ENCODE peak calls at places on chromosomes 16 and 17, in four cellular contexts. One of them, this sample, is unnamed.

GRCh38 chr16:20799599-20799998 is 6.7 kb downstream of the ERI2 start:
- DNase-seq in GM23248: peak; percentile 72
- DNase-seq in tibial artery: no peak
- DNase-seq in A549: no peak
- DNase-seq in this sample: no peak

GRCh38 chr16:50478021-50478772 is 70.0 kb upstream of the NKD1 start:
- DNase-seq in GM23248: no peak
- DNase-seq in A549: no peak
- DNase-seq in tibial artery: no peak
- DNase-seq in this sample: no peak

GRCh38 chr16:48834576-48834975 is 224.6 kb upstream of the N4BP1 start:
- DNase-seq in tibial artery: no peak
- DNase-seq in A549: no peak
- DNase-seq in GM23248: no peak
- DNase-seq in this sample: no peak

GRCh38 chr16:16857603-16858283 is 478.8 kb downstream of the NPIPA7 start:
- DNase-seq in GM23248: peak; percentile 28
- DNase-seq in tibial artery: no peak
- DNase-seq in A549: peak; percentile 63
- DNase-seq in this sample: no peak

GRCh38 chr16:57444711-57445110 is 2.5 kb downstream of the CIAPIN1 start:
- DNase-seq in GM23248: peak; percentile 89
- DNase-seq in tibial artery: no peak
- DNase-seq in A549: no peak
- DNase-seq in this sample: no peak

GRCh38 chr16:61993076-61993475 is 43.2 kb downstream of the CDH8 start:
- DNase-seq in tibial artery: no peak
- DNase-seq in GM23248: no peak
- DNase-seq in A549: no peak
- DNase-seq in this sample: no peak

GRCh38 chr17:8420041-8420934 is 15.4 kb upstream of the NDEL1 start:
- DNase-seq in A549: no peak
- DNase-seq in GM23248: peak; percentile 59
- DNase-seq in tibial artery: no peak
- DNase-seq in this sample: no peak

GRCh38 chr16:53789159-53789558 is 85.2 kb downstream of the FTO start:
- DNase-seq in A549: no peak
- DNase-seq in tibial artery: no peak
- DNase-seq in GM23248: peak; percentile 93
- DNase-seq in this sample: no peak

GRCh38 chr17:7238418-7239090 is 703 bp downstream of the PHF23 start:
- DNase-seq in tibial artery: no peak
- DNase-seq in GM23248: peak; percentile 56
- DNase-seq in A549: peak; percentile 65
- DNase-seq in this sample: no peak

GRCh38 chr17:39170051-39170450 is 4.1 kb upstream of the ARL5C start:
- DNase-seq in A549: no peak
- DNase-seq in tibial artery: no peak
- DNase-seq in GM23248: no peak
- DNase-seq in this sample: no peak

GRCh38 chr16:83899272-83899897 is 470 bp downstream of the MLYCD start:
- DNase-seq in A549: peak; percentile 31
- DNase-seq in tibial artery: peak; percentile 75
- DNase-seq in GM23248: peak; percentile 82
- DNase-seq in this sample: no peak

GRCh38 chr16:16956376-16956775 is 514.4 kb downstream of the XYLT1 start:
- DNase-seq in GM23248: no peak
- DNase-seq in tibial artery: no peak
- DNase-seq in A549: no peak
- DNase-seq in this sample: no peak

GRCh38 chr17:27793168-27793905 is 7.0 kb downstream of the NOS2 start:
- DNase-seq in A549: peak; percentile 37
- DNase-seq in GM23248: peak; percentile 19
- DNase-seq in tibial artery: no peak
- DNase-seq in this sample: no peak

GRCh38 chr17:70137451-70138230 is 31.7 kb upstream of the KCNJ2 start:
- DNase-seq in GM23248: peak; percentile 93
- DNase-seq in A549: peak; percentile 42
- DNase-seq in tibial artery: peak; percentile 83
- DNase-seq in this sample: no peak

GRCh38 chr17:4902540-4902939 is 358 bp downstream of the CHRNE start:
- DNase-seq in GM23248: no peak
- DNase-seq in tibial artery: no peak
- DNase-seq in A549: no peak
- DNase-seq in this sample: no peak

GRCh38 chr16:8403978-8404738 is 186.2 kb downstream of the TMEM114 start:
- DNase-seq in tibial artery: no peak
- DNase-seq in GM23248: no peak
- DNase-seq in A549: no peak
- DNase-seq in this sample: no peak

GRCh38 chr17:37065486-37066321 is 117.0 kb downstream of the AATF start:
- DNase-seq in tibial artery: no peak
- DNase-seq in GM23248: no peak
- DNase-seq in A549: no peak
- DNase-seq in this sample: no peak

GRCh38 chr16:80896778-80897177 is 92.4 kb upstream of the CDYL2 start:
- DNase-seq in A549: no peak
- DNase-seq in tibial artery: no peak
- DNase-seq in GM23248: no peak
- DNase-seq in this sample: no peak

GRCh38 chr17:82772026-82772425 is 20.2 kb downstream of the TBCD start:
- DNase-seq in A549: peak; percentile 54
- DNase-seq in GM23248: peak; percentile 83
- DNase-seq in tibial artery: no peak
- DNase-seq in this sample: no peak

GRCh38 chr16:6947291-6947690 is 385.4 kb upstream of the RBFOX1 start:
- DNase-seq in A549: no peak
- DNase-seq in tibial artery: no peak
- DNase-seq in GM23248: no peak
- DNase-seq in this sample: no peak

GRCh38 chr16:23595951-23596720 is at the start of gene NDUFAB1:
- DNase-seq in tibial artery: peak; percentile 93
- DNase-seq in GM23248: peak; percentile 97
- DNase-seq in A549: peak; percentile 73
- DNase-seq in this sample: peak; percentile 93

GRCh38 chr16:11725457-11725856 is 17.2 kb downstream of the TXNDC11 start:
- DNase-seq in tibial artery: no peak
- DNase-seq in A549: no peak
- DNase-seq in GM23248: peak; percentile 8
- DNase-seq in this sample: no peak
- H3K27ac ChIP-seq in tibial artery: no peak overlapping the region
- H3K27ac ChIP-seq in A549: no peak overlapping the region
- H3K27ac ChIP-seq in GM23248: no peak overlapping the region
- H3K27ac ChIP-seq in this sample: no peak overlapping the region

DNA sequence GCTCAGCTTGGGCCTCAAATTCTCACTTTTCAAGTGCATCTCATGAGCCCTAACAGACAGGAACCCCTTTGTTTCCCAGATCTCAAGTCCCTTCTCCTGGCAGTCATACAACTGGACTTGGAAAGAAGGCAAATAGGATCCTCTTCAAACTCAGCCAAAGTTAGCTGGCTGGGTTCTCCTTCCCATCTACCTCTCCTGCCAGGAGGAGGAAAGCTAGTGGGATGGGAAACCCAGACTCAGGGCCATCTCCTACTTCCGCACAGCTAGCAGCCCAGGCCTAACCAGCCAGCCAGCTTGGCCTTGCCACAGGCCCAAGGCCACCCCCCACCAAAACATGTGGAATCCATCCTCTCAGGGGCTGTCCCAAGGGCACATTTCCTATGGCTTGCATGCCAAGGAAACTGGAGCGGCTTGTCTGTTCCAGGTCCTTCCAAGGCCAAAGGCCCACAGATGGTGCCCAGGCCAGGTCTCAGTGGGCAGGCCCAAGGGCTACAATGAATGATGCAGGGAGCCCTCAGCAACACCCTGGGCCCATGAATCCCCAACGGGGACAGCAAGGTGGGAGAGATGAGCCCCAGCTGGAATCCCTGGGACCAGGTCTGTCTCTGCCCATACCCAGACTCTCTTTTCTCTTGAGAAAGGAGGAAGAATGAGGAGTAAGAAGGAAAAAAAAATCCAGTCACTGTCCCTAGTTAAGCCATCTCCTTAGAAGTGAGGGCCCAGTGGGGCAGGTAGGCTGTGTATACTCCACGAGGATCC is 1.7 kb downstream of the SMARCD2 start:
- DNase-seq in A549: no peak
- DNase-seq in GM23248: peak; percentile 34
- DNase-seq in tibial artery: peak; percentile 71
- DNase-seq in this sample: no peak
- H3K4me3 ChIP-seq in A549: peak overlapping the region; percentile 89
- H3K4me3 ChIP-seq in GM23248: peak overlapping the region; percentile 80
- H3K4me3 ChIP-seq in tibial artery: peak overlapping the region; percentile 96
- H3K4me3 ChIP-seq in this sample: peak overlapping the region; percentile 97

GRCh38 chr16:592518-593306 is 2.8 kb downstream of the RAB40C start:
- DNase-seq in A549: no peak
- DNase-seq in GM23248: peak; percentile 20
- DNase-seq in tibial artery: no peak
- DNase-seq in this sample: no peak

GRCh38 chr16:591892-592517 is 2.1 kb downstream of the RAB40C start:
- DNase-seq in tibial artery: no peak
- DNase-seq in A549: no peak
- DNase-seq in GM23248: no peak
- DNase-seq in this sample: no peak

GRCh38 chr16:595094-595528 is 5.2 kb downstream of the RAB40C start:
- DNase-seq in GM23248: no peak
- DNase-seq in A549: no peak
- DNase-seq in tibial artery: no peak
- DNase-seq in this sample: no peak

GRCh38 chr16:593406-593805 is 3.5 kb downstream of the RAB40C start:
- DNase-seq in GM23248: no peak
- DNase-seq in A549: no peak
- DNase-seq in tibial artery: no peak
- DNase-seq in this sample: no peak

DNA sequence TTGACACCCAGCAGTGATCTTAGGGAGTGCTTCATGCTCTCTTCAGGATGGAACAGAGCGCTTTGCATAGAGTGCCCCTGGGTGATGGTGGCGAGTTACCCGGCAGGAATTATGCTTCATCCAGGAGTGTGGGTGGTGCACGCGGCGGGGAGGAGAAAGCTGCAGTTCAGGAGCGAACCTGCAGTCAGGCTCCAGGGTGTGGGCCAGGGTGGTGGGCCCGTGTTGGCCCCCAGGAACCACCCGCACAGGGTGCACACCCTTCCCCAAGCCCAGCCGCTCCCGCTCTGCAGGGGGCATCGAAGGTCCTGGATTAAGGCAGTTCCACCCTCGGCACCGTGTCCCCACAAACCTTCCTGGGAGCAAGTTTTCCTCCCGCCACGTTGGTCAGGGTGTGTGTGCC is 3.9 kb downstream of the RAB40C start:
- DNase-seq in GM23248: no peak
- DNase-seq in tibial artery: no peak
- DNase-seq in A549: no peak
- DNase-seq in this sample: no peak
- H3K27ac ChIP-seq in GM23248: no peak overlapping the region
- H3K27ac ChIP-seq in tibial artery: no peak overlapping the region
- H3K27ac ChIP-seq in A549: no peak overlapping the region
- H3K27ac ChIP-seq in this sample: no peak overlapping the region

DNA sequence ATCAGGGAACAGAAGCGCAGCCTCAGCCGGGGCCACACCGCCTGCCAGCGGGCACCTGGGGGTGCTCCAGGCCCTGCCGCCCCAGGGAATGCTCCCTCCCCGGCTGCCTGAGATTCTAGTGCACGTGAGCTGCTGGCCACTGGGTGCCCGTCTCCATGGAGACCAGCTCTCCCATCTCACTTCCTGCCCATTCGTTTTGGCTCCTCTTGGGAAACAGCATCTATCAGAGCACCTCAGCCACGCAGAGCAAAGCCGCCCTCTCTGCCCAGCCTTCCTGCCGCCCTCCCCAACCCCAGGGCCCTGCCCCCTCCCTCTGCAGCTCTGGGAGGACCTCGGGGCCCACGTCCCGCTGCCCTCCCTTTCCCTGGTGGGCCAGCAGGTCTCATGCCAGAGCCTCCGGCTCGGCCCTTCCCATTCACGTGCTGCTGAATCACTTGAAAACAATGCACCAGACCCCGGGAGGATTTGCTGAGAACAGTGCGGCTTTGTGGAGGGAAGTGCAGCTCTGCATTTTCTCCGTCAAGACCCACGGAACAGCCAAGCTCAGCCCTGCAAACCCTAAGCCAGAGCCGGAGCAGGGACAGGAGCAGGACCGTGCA is 19.4 kb downstream of the CEP295NL start:
- DNase-seq in A549: peak; percentile 98
- DNase-seq in tibial artery: peak; percentile 95
- DNase-seq in GM23248: peak; percentile 96
- DNase-seq in this sample: peak; percentile 96
- H3K4me3 ChIP-seq in A549: peak overlapping the region; percentile 14
- H3K4me3 ChIP-seq in tibial artery: peak overlapping the region; percentile 36
- H3K4me3 ChIP-seq in GM23248: peak overlapping the region; percentile 59
- H3K4me3 ChIP-seq in this sample: peak overlapping the region; percentile 54

DNA sequence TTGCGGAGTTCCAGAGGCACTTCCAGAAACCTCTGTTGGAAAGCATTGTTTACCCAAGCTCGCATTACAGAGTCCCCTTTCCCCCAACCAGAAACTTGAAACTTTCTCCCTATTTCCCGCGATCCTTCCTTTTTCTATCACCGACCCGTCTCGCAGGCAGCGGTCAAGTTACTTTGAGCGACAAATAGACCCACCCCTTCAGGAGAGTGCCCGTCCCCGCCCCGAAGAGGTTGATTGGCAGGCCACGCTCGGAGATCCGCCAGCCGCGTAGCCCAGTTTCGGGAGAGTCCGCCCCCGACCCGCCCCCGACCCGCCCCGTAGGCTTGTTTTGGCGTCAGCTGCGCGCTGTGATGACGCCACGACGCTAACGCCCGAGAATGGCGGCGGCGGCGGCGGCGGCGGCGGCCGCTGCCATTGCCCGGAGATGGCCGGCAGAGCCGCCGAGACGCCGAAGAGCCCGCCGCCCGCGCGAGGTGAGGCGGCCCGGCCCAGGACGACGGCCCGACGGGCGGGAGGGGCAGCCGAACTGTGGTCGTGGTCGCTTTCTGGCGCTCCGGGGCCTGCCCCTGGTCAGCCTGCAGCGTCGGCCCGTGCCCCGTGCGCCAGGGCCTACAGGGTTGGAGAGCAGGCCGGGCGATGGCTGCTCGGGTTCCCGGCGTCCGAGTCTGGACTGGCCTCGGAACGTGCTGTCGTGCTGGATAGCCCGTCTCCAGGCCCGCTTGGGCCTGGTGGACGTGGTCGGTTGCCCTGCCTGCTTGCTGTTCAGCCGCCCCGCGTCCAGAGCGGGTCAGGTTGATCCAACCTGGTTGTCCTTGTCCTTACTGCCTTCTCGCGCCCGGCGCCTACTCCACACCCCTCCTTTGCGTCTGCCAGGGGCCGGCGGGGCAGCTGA is at the start of gene PSKH1:
- DNase-seq in A549: peak; percentile 99
- DNase-seq in tibial artery: peak; percentile 98
- DNase-seq in GM23248: peak; percentile 97
- DNase-seq in this sample: peak; percentile 99
- H3K27ac ChIP-seq in A549: peak within 1 kb of the TSS; percentile 90
- H3K27ac ChIP-seq in tibial artery: peak within 1 kb of the TSS; percentile 99
- H3K27ac ChIP-seq in GM23248: peak within 1 kb of the TSS; percentile 86
- H3K27ac ChIP-seq in this sample: peak within 1 kb of the TSS; percentile 97

DNA sequence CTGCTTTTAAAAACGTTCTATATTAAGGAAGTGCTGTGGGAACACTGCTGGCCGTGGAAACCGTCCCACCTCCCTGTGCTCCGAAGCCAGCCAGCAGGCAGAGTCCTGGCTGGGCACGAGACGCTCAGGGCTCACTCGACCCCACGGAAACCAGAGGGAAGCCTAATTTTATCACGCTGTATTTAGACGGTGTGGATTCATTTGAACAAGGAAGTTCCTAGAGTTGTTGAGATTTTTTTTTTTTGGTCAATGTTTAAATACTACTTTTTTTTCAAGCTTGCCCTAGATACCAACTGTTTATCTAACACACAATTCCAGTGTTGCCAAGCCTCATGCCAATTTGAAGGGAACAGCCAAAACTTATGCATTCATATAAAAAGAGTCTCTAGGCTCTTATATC is 25.8 kb downstream of the ADCY9 start:
- DNase-seq in GM23248: peak; percentile 50
- DNase-seq in tibial artery: peak; percentile 84
- DNase-seq in A549: no peak
- DNase-seq in this sample: no peak
- H3K4me3 ChIP-seq in GM23248: peak overlapping the region; percentile 16
- H3K4me3 ChIP-seq in tibial artery: no peak overlapping the region
- H3K4me3 ChIP-seq in A549: no peak overlapping the region
- H3K4me3 ChIP-seq in this sample: peak overlapping the region; percentile 20